ENCODE peak calls at places on chromosomes 5 and 9, in seven cellular contexts. S is stimulated activated CD4-positive, alpha-beta T cell treated with anti-CD3 and anti-CD28 coated beads, Interleukin-15, amount 100 ng/mL, for 1 hour; Z is NCI-H1092; P is T-helper 9 cell; T is T-helper 1 cell; B is T-cell; V is activated T-cell treated with anti-CD3 and anti-CD28 coated beads, Interleukin-2, amount 50 U/mL, for 4 hours. M is an unnamed sample.

GRCh38 chr9:71746023-71746752 is 22.1 kb downstream of the CEMIP2 start:
- DNase-seq in S (no peak), Z (no peak), P (no peak), T (no peak), B (no peak), V (no peak), M (no peak)

GRCh38 chr5:158451203-158451982 is 592.4 kb upstream of the CLINT1 start:
- DNase-seq in S (no peak), Z (no peak), P (no peak), T (no peak), B (no peak), V (no peak), M (peak)

GRCh38 chr9:37337301-37337905 is 85.1 kb upstream of the GRHPR start:
- DNase-seq in S (no peak), Z (peak), P (no peak), T (no peak), B (no peak), V (no peak), M (no peak)

GRCh38 chr5:165723931-165724330 is 2218.5 kb downstream of the MAT2B start:
- DNase-seq in S (no peak), Z (no peak), P (no peak), T (no peak), B (no peak), V (no peak), M (no peak)

GRCh38 chr9:95175523-95175922 is 142.0 kb downstream of the FANCC start:
- DNase-seq in S (no peak), Z (no peak), P (no peak), T (no peak), B (no peak), V (no peak), M (no peak)

GRCh38 chr5:73139485-73139884 is 19.1 kb downstream of the TMEM171 start:
- DNase-seq in S (no peak), Z (no peak), P (no peak), T (no peak), B (no peak), V (no peak), M (no peak)

GRCh38 chr5:32390819-32391591 is 53.5 kb downstream of the ZFR start:
- DNase-seq in S (no peak), Z (no peak), P (no peak), T (no peak), B (no peak), V (no peak), M (peak)

GRCh38 chr5:169803077-169803981 is 166.3 kb downstream of the DOCK2 start:
- DNase-seq in S (no peak), Z (no peak), P (no peak), T (no peak), B (no peak), V (no peak), M (peak)

GRCh38 chr9:98503867-98504800 is 204.6 kb downstream of the GABBR2 start:
- DNase-seq in S (no peak), Z (no peak), P (no peak), T (no peak), B (no peak), V (no peak), M (no peak)

GRCh38 chr5:87389635-87390034 is 23.1 kb downstream of the CCNH start:
- DNase-seq in S (no peak), Z (no peak), P (no peak), T (no peak), B (no peak), V (no peak), M (no peak)

GRCh38 chr5:149268928-149269557 is 2.6 kb upstream of the AFAP1L1 start:
- DNase-seq in S (no peak), Z (no peak), P (no peak), T (no peak), B (no peak), V (no peak), M (no peak)

GRCh38 chr9:93587651-93588347 is 11.4 kb downstream of the PHF2 start:
- DNase-seq in S (no peak), Z (no peak), P (no peak), T (no peak), B (no peak), V (no peak), M (no peak)

GRCh38 chr5:68066277-68066955 is 149.1 kb upstream of the PIK3R1 start:
- DNase-seq in S (no peak), Z (no peak), P (no peak), T (no peak), B (no peak), V (no peak), M (no peak)

GRCh38 chr9:124021385-124021769 is 9.8 kb downstream of the LHX2 start:
- DNase-seq in S (no peak), Z (no peak), P (no peak), T (no peak), B (no peak), V (no peak), M (no peak)

M was measured in non-pigmented ciliary epithelial cell.